ENCODE peak calls at places on chromosome 21, in nine cellular contexts. F, S, B, V, U, C, G, J and Y are unnamed samples.

GRCh38 chr21:37139902-37140301 is 66.8 kb downstream of the TTC3 start:
- DNase-seq in V (no peak), B (peak; percentile 83), F (no peak), S (no peak), U (no peak), C (no peak), G (no peak), J (no peak), Y (no peak)

GRCh38 chr21:29186246-29186645 is 55.8 kb downstream of the MAP3K7CL start:
- DNase-seq in C (no peak), V (no peak), U (no peak), S (no peak), B (no peak), G (no peak), F (no peak), J (no peak), Y (no peak)

GRCh38 chr21:31140025-31140424 is 101.7 kb upstream of the KRTAP19-8 start:
- DNase-seq in J (no peak), S (no peak), B (no peak), V (no peak), F (no peak), U (no peak), G (no peak), C (no peak), Y (no peak)

GRCh38 chr21:42880352-42880751 is 1.0 kb upstream of the WDR4 start:
- DNase-seq in C (no peak), V (no peak), F (no peak), U (no peak), B (no peak), G (no peak), J (no peak), S (no peak), Y (no peak)

GRCh38 chr21:28818663-28819278 is 173.9 kb downstream of the LTN1 start:
- DNase-seq in C (peak; percentile 64), J (no peak), B (peak; percentile 71), G (no peak), U (no peak), S (no peak), V (no peak), F (no peak), Y (peak; percentile 56)

GRCh38 chr21:26800455-26801454 is 44.5 kb downstream of the ADAMTS1 start:
- DNase-seq in C (peak; percentile 87), G (no peak), J (no peak), V (no peak), F (no peak), U (no peak), S (no peak), B (peak; percentile 96), Y (peak; percentile 61)

GRCh38 chr21:20108976-20109375 is 889.2 kb upstream of the NCAM2 start:
- DNase-seq in F (no peak), U (no peak), C (no peak), B (no peak), V (no peak), J (no peak), S (no peak), G (no peak), Y (no peak)

GRCh38 chr21:46128983-46129571 is 26.3 kb downstream of the FTCD start:
- DNase-seq in S (no peak), C (peak; percentile 32), B (no peak), V (no peak), G (no peak), U (no peak), J (no peak), F (no peak), Y (no peak)

GRCh38 chr21:44666401-44667320 is at the start of gene KRTAP12-2:
- DNase-seq in V (no peak), J (no peak), G (no peak), F (no peak), B (no peak), S (no peak), C (no peak), U (no peak), Y (no peak)

GRCh38 chr21:45726438-45726837 is 82.9 kb downstream of the PCBP3 start:
- DNase-seq in C (no peak), U (no peak), S (no peak), J (no peak), F (no peak), G (no peak), B (no peak), V (no peak), Y (no peak)

GRCh38 chr21:34693192-34693810 is 24.5 kb downstream of the CLIC6 start:
- DNase-seq in G (peak; percentile 42), J (no peak), F (peak; percentile 31), V (peak; percentile 40), U (no peak), S (peak; percentile 55), B (peak; percentile 78), C (peak; percentile 80), Y (peak; percentile 59)